ENCODE peak calls at places on chromosomes 7 and 10, in eight cellular contexts. U is RWPE1; Z is activated CD4-positive, alpha-beta T cell treated with anti-CD3 and anti-CD28 coated beads, Interleukin-2, amount 50 U/mL, for 1 hour; N is neuronal stem cell; B is NCI-H345; R is NCI-H2029; I is HFF-Myc; D is HEK293T. K is an unnamed sample.

GRCh38 chr10:94567714-94568520 is 22.3 kb downstream of the HELLS start:
- DNase-seq in U (no peak), Z (no peak), N (no peak), B (no peak), R (no peak), I (no peak), D (no peak), K (no peak)

GRCh38 chr7:27971171-27971570 is 209.4 kb downstream of the JAZF1 start:
- DNase-seq in U (no peak), Z (no peak), N (no peak), B (no peak), R (no peak), I (no peak), D (no peak), K (no peak)

GRCh38 chr7:94449151-94449725 is 54.5 kb downstream of the COL1A2 start:
- DNase-seq in U (peak; percentile 48), Z (no peak), N (no peak), B (peak; percentile 20), R (peak; percentile 76), I (no peak), D (peak; percentile 30), K (no peak)

GRCh38 chr10:100146875-100147665 is 38.8 kb downstream of the ERLIN1 start:
- DNase-seq in U (no peak), Z (no peak), N (no peak), B (no peak), R (no peak), I (no peak), D (no peak), K (no peak)

GRCh38 chr7:36190447-36191291 is 37.6 kb downstream of the EEPD1 start:
- DNase-seq in U (no peak), Z (no peak), N (no peak), B (no peak), R (no peak), I (no peak), D (no peak), K (no peak)

GRCh38 chr7:46003896-46004875 is 83.1 kb upstream of the IGFBP3 start:
- DNase-seq in U (peak; percentile 79), Z (no peak), N (no peak), B (no peak), R (no peak), I (peak; percentile 52), D (no peak), K (peak; percentile 76)

GRCh38 chr10:59991661-59992060 is 85.3 kb upstream of the CCDC6 start:
- DNase-seq in U (peak; percentile 63), Z (no peak), N (no peak), B (peak; percentile 82), R (peak; percentile 86), I (peak; percentile 21), D (peak; percentile 25), K (peak; percentile 91)

GRCh38 chr10:119211176-119211575 is 3.8 kb downstream of the GRK5 start:
- DNase-seq in U (no peak), Z (no peak), N (no peak), B (no peak), R (no peak), I (no peak), D (no peak), K (no peak)

GRCh38 chr10:67925449-67926005 is 41.1 kb downstream of the SIRT1 start:
- DNase-seq in U (no peak), Z (no peak), N (no peak), B (no peak), R (no peak), I (no peak), D (no peak), K (no peak)

GRCh38 chr10:117775478-117775877 is 232.9 kb downstream of the EMX2 start:
- DNase-seq in U (no peak), Z (no peak), N (no peak), B (no peak), R (no peak), I (no peak), D (no peak), K (no peak)

GRCh38 chr10:119466655-119467054 is 75.9 kb downstream of the RGS10 start:
- DNase-seq in U (peak; percentile 36), Z (peak; percentile 22), N (no peak), B (no peak), R (no peak), I (no peak), D (no peak), K (peak; percentile 35)

GRCh38 chr7:127252736-127253288 is at the start of gene GRM8:
- DNase-seq in U (peak; percentile 36), Z (no peak), N (peak; percentile 73), B (peak; percentile 78), R (peak; percentile 39), I (no peak), D (peak; percentile 63), K (peak; percentile 49)

GRCh38 chr7:91313113-91313512 is 48.9 kb downstream of the FZD1 start:
- DNase-seq in U (no peak), Z (no peak), N (no peak), B (no peak), R (no peak), I (no peak), D (no peak), K (no peak)

GRCh38 chr10:77392236-77392721 is 245.3 kb downstream of the KCNMA1 start:
- DNase-seq in U (peak; percentile 54), Z (no peak), N (no peak), B (no peak), R (no peak), I (peak; percentile 76), D (no peak), K (no peak)

GRCh38 chr7:27166475-27167169 is 1.3 kb upstream of the HOXA9 start:
- DNase-seq in U (no peak), Z (no peak), N (no peak), B (no peak), R (no peak), I (no peak), D (no peak), K (no peak)

GRCh38 chr7:71348751-71349415 is 216.9 kb downstream of the GALNT17 start:
- DNase-seq in U (no peak), Z (no peak), N (no peak), B (no peak), R (no peak), I (no peak), D (no peak), K (no peak)

GRCh38 chr7:25389489-25390106 is 161.3 kb upstream of the NPVF start:
- DNase-seq in U (peak; percentile 47), Z (no peak), N (peak; percentile 42), B (peak; percentile 55), R (peak; percentile 36), I (peak; percentile 4), D (peak; percentile 50), K (peak; percentile 54)

GRCh38 chr10:29841724-29842649 is 207.2 kb upstream of the SVIL start:
- DNase-seq in U (no peak), Z (no peak), N (no peak), B (peak; percentile 91), R (peak; percentile 84), I (peak; percentile 63), D (no peak), K (peak; percentile 74)

GRCh38 chr7:120709931-120710330 is 148.0 kb downstream of the TSPAN12 start:
- DNase-seq in U (no peak), Z (no peak), N (no peak), B (no peak), R (no peak), I (no peak), D (no peak), K (no peak)

GRCh38 chr7:70920886-70921285 is 211.1 kb upstream of the GALNT17 start:
- DNase-seq in U (no peak), Z (no peak), N (no peak), B (no peak), R (no peak), I (no peak), D (no peak), K (no peak)

GRCh38 chr10:72539137-72539536 is 86.7 kb downstream of the MICU1 start:
- DNase-seq in U (peak; percentile 6), Z (no peak), N (no peak), B (no peak), R (no peak), I (no peak), D (no peak), K (no peak)

GRCh38 chr7:508461-509170 is 11.0 kb downstream of the PDGFA start:
- DNase-seq in U (no peak), Z (no peak), N (no peak), B (no peak), R (no peak), I (no peak), D (no peak), K (no peak)

GRCh38 chr10:73060738-73061635 is 35.7 kb downstream of the P4HA1 start:
- DNase-seq in U (peak; percentile 55), Z (no peak), N (peak; percentile 6), B (peak; percentile 24), R (no peak), I (no peak), D (peak; percentile 46), K (no peak)

GRCh38 chr10:4109469-4109868 is 324.5 kb upstream of the KLF6 start:
- DNase-seq in U (no peak), Z (no peak), N (no peak), B (no peak), R (no peak), I (no peak), D (no peak), K (no peak)

GRCh38 chr7:5690931-5691461 is 90.5 kb downstream of the RNF216 start:
- DNase-seq in U (no peak), Z (no peak), N (no peak), B (no peak), R (peak; percentile 67), I (no peak), D (no peak), K (no peak)

GRCh38 chr10:43045246-43045621 is 31.6 kb upstream of the RET start:
- DNase-seq in U (no peak), Z (no peak), N (no peak), B (no peak), R (no peak), I (no peak), D (no peak), K (no peak)

K was measured in Calu3.